ENCODE peak calls at places on chromosome 15, in nine cellular contexts. S, D, R, G, N, V, B, O and Z are unnamed samples.

GRCh38 chr15:74252291-74253080 is 16.4 kb downstream of the CCDC33 start:
- DNase-seq in S (peak), D (no peak), R (no peak), G (no peak), N (no peak), V (no peak), B (no peak), O (no peak), Z (no peak)

GRCh38 chr15:92071030-92071644 is 217.6 kb downstream of the SLCO3A1 start:
- DNase-seq in S (no peak), D (no peak), R (no peak), G (no peak), N (no peak), V (no peak), B (no peak), O (no peak), Z (no peak)

GRCh38 chr15:68578175-68578959 is 426 bp upstream of the CORO2B start:
- DNase-seq in S (peak), D (peak), R (peak), G (no peak), N (no peak), V (no peak), B (no peak), O (no peak), Z (no peak)

GRCh38 chr15:84911879-84912660 is 27.6 kb downstream of the SLC28A1 start:
- DNase-seq in S (peak), D (peak), R (peak), G (no peak), N (peak), V (peak), B (peak), O (no peak), Z (no peak)

GRCh38 chr15:89359471-89360293 is 25.1 kb upstream of the POLG start:
- DNase-seq in S (no peak), D (no peak), R (no peak), G (peak), N (no peak), V (no peak), B (no peak), O (no peak), Z (no peak)

GRCh38 chr15:73752817-73753214 is 335 bp downstream of the INSYN1 start:
- DNase-seq in S (peak), D (no peak), R (no peak), G (no peak), N (no peak), V (no peak), B (no peak), O (no peak), Z (no peak)

GRCh38 chr15:57218826-57219576 is 157.3 kb upstream of the CGNL1 start:
- DNase-seq in S (peak), D (no peak), R (no peak), G (no peak), N (no peak), V (no peak), B (no peak), O (no peak), Z (no peak)

GRCh38 chr15:101105059-101105851 is 146.6 kb downstream of the CHSY1 start:
- DNase-seq in S (no peak), D (peak), R (no peak), G (no peak), N (no peak), V (no peak), B (no peak), O (no peak), Z (no peak)

GRCh38 chr15:92638291-92638708 is 17.3 kb downstream of the FAM174B start:
- DNase-seq in S (no peak), D (peak), R (no peak), G (no peak), N (no peak), V (peak), B (no peak), O (no peak), Z (no peak)

GRCh38 chr15:23866832-23867231 is 179.7 kb upstream of the NDN start:
- DNase-seq in S (peak), D (no peak), R (no peak), G (no peak), N (no peak), V (no peak), B (no peak), O (no peak), Z (no peak)

GRCh38 chr15:33956397-33956796 is 11.9 kb upstream of the CHRM5 start:
- DNase-seq in S (no peak), D (no peak), R (no peak), G (no peak), N (no peak), V (no peak), B (no peak), O (no peak), Z (no peak)

GRCh38 chr15:41873711-41874110 is 20.1 kb downstream of the SPTBN5 start:
- DNase-seq in S (no peak), D (no peak), R (no peak), G (no peak), N (no peak), V (no peak), B (no peak), O (no peak), Z (no peak)

GRCh38 chr15:56146756-56147155 is 96.9 kb downstream of the RFX7 start:
- DNase-seq in S (no peak), D (no peak), R (no peak), G (no peak), N (no peak), V (no peak), B (no peak), O (no peak), Z (no peak)

GRCh38 chr15:75030023-75030413 is 6.6 kb downstream of the PPCDC start:
- DNase-seq in S (peak), D (no peak), R (no peak), G (peak), N (no peak), V (no peak), B (no peak), O (no peak), Z (no peak)

GRCh38 chr15:43872416-43873020 is 45.7 kb downstream of the WDR76 start:
- DNase-seq in S (peak), D (peak), R (no peak), G (no peak), N (peak), V (peak), B (no peak), O (no peak), Z (no peak)

GRCh38 chr15:25860885-25861866 is 2.0 kb downstream of the ATP10A start:
- DNase-seq in S (no peak), D (no peak), R (no peak), G (no peak), N (no peak), V (no peak), B (no peak), O (peak), Z (no peak)

GRCh38 chr15:45714501-45715488 is 80.0 kb downstream of the SQOR start:
- DNase-seq in S (peak), D (peak), R (peak), G (no peak), N (peak), V (no peak), B (peak), O (peak), Z (no peak)

GRCh38 chr15:82158811-82159210 is 103.7 kb downstream of the EFL1 start:
- DNase-seq in S (no peak), D (peak), R (no peak), G (no peak), N (no peak), V (no peak), B (no peak), O (no peak), Z (no peak)

GRCh38 chr15:52797625-52798501 is 7.7 kb upstream of the ONECUT1 start:
- DNase-seq in S (no peak), D (no peak), R (no peak), G (no peak), N (no peak), V (no peak), B (no peak), O (no peak), Z (no peak)

GRCh38 chr15:91706366-91707032 is 147.0 kb upstream of the SLCO3A1 start:
- DNase-seq in S (peak), D (peak), R (peak), G (no peak), N (peak), V (peak), B (peak), O (peak), Z (peak)

GRCh38 chr15:57227181-57227580 is 149.1 kb upstream of the CGNL1 start:
- DNase-seq in S (no peak), D (no peak), R (no peak), G (no peak), N (no peak), V (no peak), B (no peak), O (no peak), Z (no peak)

GRCh38 chr15:52251144-52251860 is 44.3 kb downstream of the MYO5C start:
- DNase-seq in S (no peak), D (peak), R (no peak), G (no peak), N (no peak), V (no peak), B (no peak), O (no peak), Z (no peak)

GRCh38 chr15:56869573-56869972 is 48.9 kb upstream of the TCF12 start:
- DNase-seq in S (peak), D (no peak), R (no peak), G (no peak), N (no peak), V (no peak), B (no peak), O (no peak), Z (no peak)

GRCh38 chr15:90986790-90987507 is 7.4 kb downstream of the PRC1 start:
- DNase-seq in S (no peak), D (no peak), R (no peak), G (no peak), N (no peak), V (no peak), B (no peak), O (no peak), Z (no peak)

GRCh38 chr15:80852676-80853075 is 73.5 kb downstream of the CEMIP start:
- DNase-seq in S (no peak), D (no peak), R (no peak), G (no peak), N (no peak), V (peak), B (peak), O (no peak), Z (no peak)

GRCh38 chr15:100201376-100202280 is 140.1 kb downstream of the ADAMTS17 start:
- DNase-seq in S (no peak), D (peak), R (no peak), G (peak), N (no peak), V (no peak), B (no peak), O (peak), Z (no peak)

GRCh38 chr15:75452364-75452967 is 976 bp upstream of the SIN3A start:
- DNase-seq in S (peak), D (peak), R (no peak), G (peak), N (peak), V (peak), B (peak), O (peak), Z (no peak)

GRCh38 chr15:35686347-35686746 is 140.4 kb upstream of the DPH6 start:
- DNase-seq in S (no peak), D (no peak), R (no peak), G (no peak), N (no peak), V (no peak), B (no peak), O (no peak), Z (no peak)

GRCh38 chr15:30954674-30955073 is 36.8 kb downstream of the MTMR10 start:
- DNase-seq in S (peak), D (no peak), R (no peak), G (no peak), N (no peak), V (no peak), B (no peak), O (no peak), Z (no peak)

GRCh38 chr15:31528846-31529245 is 202.2 kb downstream of the KLF13 start:
- DNase-seq in S (no peak), D (no peak), R (no peak), G (no peak), N (no peak), V (no peak), B (no peak), O (no peak), Z (no peak)

GRCh38 chr15:38554354-38554753 is 10.3 kb downstream of the RASGRP1 start:
- DNase-seq in S (peak), D (no peak), R (no peak), G (no peak), N (no peak), V (no peak), B (no peak), O (no peak), Z (no peak)

GRCh38 chr15:92907880-92908279 is 7.8 kb downstream of the CHD2 start:
- DNase-seq in S (peak), D (peak), R (no peak), G (no peak), N (peak), V (no peak), B (peak), O (no peak), Z (no peak)

GRCh38 chr15:88484781-88485246 is 17.3 kb downstream of the MRPS11 start:
- DNase-seq in S (peak), D (peak), R (peak), G (no peak), N (no peak), V (no peak), B (no peak), O (no peak), Z (no peak)

GRCh38 chr15:71194286-71194685 is 79.0 kb downstream of the THSD4 start:
- DNase-seq in S (no peak), D (peak), R (no peak), G (no peak), N (no peak), V (no peak), B (no peak), O (no peak), Z (no peak)

GRCh38 chr15:42918047-42918446 is 2.5 kb downstream of the TTBK2 start:
- DNase-seq in S (no peak), D (no peak), R (no peak), G (no peak), N (no peak), V (no peak), B (no peak), O (no peak), Z (no peak)

GRCh38 chr15:28955686-28956421 is 70.1 kb downstream of the APBA2 start:
- DNase-seq in S (peak), D (peak), R (no peak), G (no peak), N (peak), V (no peak), B (no peak), O (no peak), Z (no peak)